ENCODE peak calls at places on chromosomes 2 and 18, in seven cellular contexts. One of them, this sample, is unnamed.

GRCh38 chr2:1793868-1794445 is 49.6 kb upstream of the PXDN start:
- DNase-seq in NCI-H524: no peak
- DNase-seq in activated T-cell treated with anti-CD3 and anti-CD28 coated beads, Interleukin-2, amount 50 U/mL, for 24 hours: no peak
- DNase-seq in dermis blood vessel endothelial cell: no peak
- DNase-seq in NCI-H69: no peak
- DNase-seq in upper lobe of right lung: no peak
- DNase-seq in CMK: no peak
- DNase-seq in this sample: no peak

GRCh38 chr18:30150466-30151019 is 892.0 kb downstream of the DSC3 start:
- DNase-seq in NCI-H524: no peak
- DNase-seq in activated T-cell treated with anti-CD3 and anti-CD28 coated beads, Interleukin-2, amount 50 U/mL, for 24 hours: no peak
- DNase-seq in dermis blood vessel endothelial cell: no peak
- DNase-seq in NCI-H69: no peak
- DNase-seq in upper lobe of right lung: no peak
- DNase-seq in CMK: no peak
- DNase-seq in this sample: no peak

GRCh38 chr2:128169497-128169896 is 78.5 kb downstream of the UGGT1 start:
- DNase-seq in NCI-H524: no peak
- DNase-seq in activated T-cell treated with anti-CD3 and anti-CD28 coated beads, Interleukin-2, amount 50 U/mL, for 24 hours: no peak
- DNase-seq in dermis blood vessel endothelial cell: peak
- DNase-seq in NCI-H69: no peak
- DNase-seq in upper lobe of right lung: no peak
- DNase-seq in CMK: no peak
- DNase-seq in this sample: peak

GRCh38 chr18:46759885-46760284 is 3.0 kb upstream of the ST8SIA5 start:
- DNase-seq in NCI-H524: peak
- DNase-seq in activated T-cell treated with anti-CD3 and anti-CD28 coated beads, Interleukin-2, amount 50 U/mL, for 24 hours: no peak
- DNase-seq in dermis blood vessel endothelial cell: no peak
- DNase-seq in NCI-H69: peak
- DNase-seq in upper lobe of right lung: no peak
- DNase-seq in CMK: no peak
- DNase-seq in this sample: no peak

GRCh38 chr2:96773922-96774321 is 13.2 kb downstream of the CNNM4 start:
- DNase-seq in NCI-H524: no peak
- DNase-seq in activated T-cell treated with anti-CD3 and anti-CD28 coated beads, Interleukin-2, amount 50 U/mL, for 24 hours: peak
- DNase-seq in dermis blood vessel endothelial cell: no peak
- DNase-seq in NCI-H69: peak
- DNase-seq in upper lobe of right lung: no peak
- DNase-seq in CMK: no peak
- DNase-seq in this sample: no peak

GRCh38 chr2:44936715-44937687 is 4.5 kb upstream of the SIX3 start:
- DNase-seq in NCI-H524: no peak
- DNase-seq in activated T-cell treated with anti-CD3 and anti-CD28 coated beads, Interleukin-2, amount 50 U/mL, for 24 hours: no peak
- DNase-seq in dermis blood vessel endothelial cell: no peak
- DNase-seq in NCI-H69: peak
- DNase-seq in upper lobe of right lung: no peak
- DNase-seq in CMK: no peak
- DNase-seq in this sample: no peak

GRCh38 chr2:231332388-231332787 is 63.1 kb upstream of the B3GNT7 start:
- DNase-seq in NCI-H524: no peak
- DNase-seq in activated T-cell treated with anti-CD3 and anti-CD28 coated beads, Interleukin-2, amount 50 U/mL, for 24 hours: no peak
- DNase-seq in dermis blood vessel endothelial cell: peak
- DNase-seq in NCI-H69: no peak
- DNase-seq in upper lobe of right lung: no peak
- DNase-seq in CMK: no peak
- DNase-seq in this sample: no peak

GRCh38 chr2:212863185-212863588 is 288.2 kb downstream of the IKZF2 start:
- DNase-seq in NCI-H524: peak
- DNase-seq in activated T-cell treated with anti-CD3 and anti-CD28 coated beads, Interleukin-2, amount 50 U/mL, for 24 hours: peak
- DNase-seq in dermis blood vessel endothelial cell: peak
- DNase-seq in NCI-H69: peak
- DNase-seq in upper lobe of right lung: peak
- DNase-seq in CMK: peak
- DNase-seq in this sample: peak

GRCh38 chr2:674319-674985 is 2.8 kb downstream of the TMEM18 start:
- DNase-seq in NCI-H524: no peak
- DNase-seq in activated T-cell treated with anti-CD3 and anti-CD28 coated beads, Interleukin-2, amount 50 U/mL, for 24 hours: no peak
- DNase-seq in dermis blood vessel endothelial cell: no peak
- DNase-seq in NCI-H69: no peak
- DNase-seq in upper lobe of right lung: no peak
- DNase-seq in CMK: no peak
- DNase-seq in this sample: no peak

GRCh38 chr2:121080013-121080772 is 204.8 kb downstream of the TFCP2L1 start:
- DNase-seq in NCI-H524: peak
- DNase-seq in activated T-cell treated with anti-CD3 and anti-CD28 coated beads, Interleukin-2, amount 50 U/mL, for 24 hours: peak
- DNase-seq in dermis blood vessel endothelial cell: peak
- DNase-seq in NCI-H69: peak
- DNase-seq in upper lobe of right lung: no peak
- DNase-seq in CMK: no peak
- DNase-seq in this sample: peak

GRCh38 chr2:198127627-198128026 is 323.2 kb downstream of the PLCL1 start:
- DNase-seq in NCI-H524: peak
- DNase-seq in activated T-cell treated with anti-CD3 and anti-CD28 coated beads, Interleukin-2, amount 50 U/mL, for 24 hours: peak
- DNase-seq in dermis blood vessel endothelial cell: peak
- DNase-seq in NCI-H69: peak
- DNase-seq in upper lobe of right lung: no peak
- DNase-seq in CMK: peak
- DNase-seq in this sample: peak

GRCh38 chr2:165891943-165892342 is 61.6 kb downstream of the TTC21B start:
- DNase-seq in NCI-H524: no peak
- DNase-seq in activated T-cell treated with anti-CD3 and anti-CD28 coated beads, Interleukin-2, amount 50 U/mL, for 24 hours: no peak
- DNase-seq in dermis blood vessel endothelial cell: no peak
- DNase-seq in NCI-H69: no peak
- DNase-seq in upper lobe of right lung: no peak
- DNase-seq in CMK: no peak
- DNase-seq in this sample: no peak

GRCh38 chr2:8595821-8596600 is 85.8 kb upstream of the ID2 start:
- DNase-seq in NCI-H524: no peak
- DNase-seq in activated T-cell treated with anti-CD3 and anti-CD28 coated beads, Interleukin-2, amount 50 U/mL, for 24 hours: no peak
- DNase-seq in dermis blood vessel endothelial cell: no peak
- DNase-seq in NCI-H69: no peak
- DNase-seq in upper lobe of right lung: peak
- DNase-seq in CMK: no peak
- DNase-seq in this sample: no peak

GRCh38 chr2:167925775-167926174 is 321.6 kb downstream of the STK39 start:
- DNase-seq in NCI-H524: no peak
- DNase-seq in activated T-cell treated with anti-CD3 and anti-CD28 coated beads, Interleukin-2, amount 50 U/mL, for 24 hours: no peak
- DNase-seq in dermis blood vessel endothelial cell: no peak
- DNase-seq in NCI-H69: peak
- DNase-seq in upper lobe of right lung: no peak
- DNase-seq in CMK: no peak
- DNase-seq in this sample: no peak

GRCh38 chr2:10668402-10669012 is 21.3 kb downstream of the NOL10 start:
- DNase-seq in NCI-H524: peak
- DNase-seq in activated T-cell treated with anti-CD3 and anti-CD28 coated beads, Interleukin-2, amount 50 U/mL, for 24 hours: no peak
- DNase-seq in dermis blood vessel endothelial cell: peak
- DNase-seq in NCI-H69: peak
- DNase-seq in upper lobe of right lung: no peak
- DNase-seq in CMK: peak
- DNase-seq in this sample: peak

GRCh38 chr2:213317929-213318328 is 33.7 kb downstream of the SPAG16 start:
- DNase-seq in NCI-H524: no peak
- DNase-seq in activated T-cell treated with anti-CD3 and anti-CD28 coated beads, Interleukin-2, amount 50 U/mL, for 24 hours: no peak
- DNase-seq in dermis blood vessel endothelial cell: no peak
- DNase-seq in NCI-H69: no peak
- DNase-seq in upper lobe of right lung: no peak
- DNase-seq in CMK: no peak
- DNase-seq in this sample: no peak

GRCh38 chr2:207236156-207236935 is 70.6 kb upstream of the KLF7 start:
- DNase-seq in NCI-H524: no peak
- DNase-seq in activated T-cell treated with anti-CD3 and anti-CD28 coated beads, Interleukin-2, amount 50 U/mL, for 24 hours: no peak
- DNase-seq in dermis blood vessel endothelial cell: peak
- DNase-seq in NCI-H69: no peak
- DNase-seq in upper lobe of right lung: no peak
- DNase-seq in CMK: no peak
- DNase-seq in this sample: peak

GRCh38 chr2:41930807-41931566 is 116.8 kb upstream of the PKDCC start:
- DNase-seq in NCI-H524: no peak
- DNase-seq in activated T-cell treated with anti-CD3 and anti-CD28 coated beads, Interleukin-2, amount 50 U/mL, for 24 hours: no peak
- DNase-seq in dermis blood vessel endothelial cell: no peak
- DNase-seq in NCI-H69: peak
- DNase-seq in upper lobe of right lung: no peak
- DNase-seq in CMK: no peak
- DNase-seq in this sample: no peak

GRCh38 chr2:43184339-43184895 is 42.0 kb downstream of the ZFP36L2 start:
- DNase-seq in NCI-H524: no peak
- DNase-seq in activated T-cell treated with anti-CD3 and anti-CD28 coated beads, Interleukin-2, amount 50 U/mL, for 24 hours: peak
- DNase-seq in dermis blood vessel endothelial cell: peak
- DNase-seq in NCI-H69: no peak
- DNase-seq in upper lobe of right lung: no peak
- DNase-seq in CMK: no peak
- DNase-seq in this sample: no peak

GRCh38 chr2:165969227-165969626 is 15.7 kb upstream of the TTC21B start:
- DNase-seq in NCI-H524: peak
- DNase-seq in activated T-cell treated with anti-CD3 and anti-CD28 coated beads, Interleukin-2, amount 50 U/mL, for 24 hours: no peak
- DNase-seq in dermis blood vessel endothelial cell: peak
- DNase-seq in NCI-H69: peak
- DNase-seq in upper lobe of right lung: no peak
- DNase-seq in CMK: no peak
- DNase-seq in this sample: no peak

GRCh38 chr2:19140463-19141208 is 217.8 kb downstream of the OSR1 start:
- DNase-seq in NCI-H524: no peak
- DNase-seq in activated T-cell treated with anti-CD3 and anti-CD28 coated beads, Interleukin-2, amount 50 U/mL, for 24 hours: no peak
- DNase-seq in dermis blood vessel endothelial cell: peak
- DNase-seq in NCI-H69: no peak
- DNase-seq in upper lobe of right lung: no peak
- DNase-seq in CMK: no peak
- DNase-seq in this sample: no peak

GRCh38 chr2:9004338-9005204 is 1.1 kb upstream of the MBOAT2 start:
- DNase-seq in NCI-H524: peak
- DNase-seq in activated T-cell treated with anti-CD3 and anti-CD28 coated beads, Interleukin-2, amount 50 U/mL, for 24 hours: no peak
- DNase-seq in dermis blood vessel endothelial cell: peak
- DNase-seq in NCI-H69: no peak
- DNase-seq in upper lobe of right lung: no peak
- DNase-seq in CMK: no peak
- DNase-seq in this sample: no peak

GRCh38 chr18:30828700-30829099 is 213.8 kb downstream of the DSC3 start:
- DNase-seq in NCI-H524: no peak
- DNase-seq in activated T-cell treated with anti-CD3 and anti-CD28 coated beads, Interleukin-2, amount 50 U/mL, for 24 hours: no peak
- DNase-seq in dermis blood vessel endothelial cell: no peak
- DNase-seq in NCI-H69: no peak
- DNase-seq in upper lobe of right lung: no peak
- DNase-seq in CMK: no peak
- DNase-seq in this sample: no peak

GRCh38 chr2:32632089-32632488 is 4.2 kb downstream of the TTC27 start:
- DNase-seq in NCI-H524: no peak
- DNase-seq in activated T-cell treated with anti-CD3 and anti-CD28 coated beads, Interleukin-2, amount 50 U/mL, for 24 hours: no peak
- DNase-seq in dermis blood vessel endothelial cell: peak
- DNase-seq in NCI-H69: no peak
- DNase-seq in upper lobe of right lung: no peak
- DNase-seq in CMK: no peak
- DNase-seq in this sample: peak

GRCh38 chr2:234548720-234549420 is 52.0 kb upstream of the ARL4C start:
- DNase-seq in NCI-H524: peak
- DNase-seq in activated T-cell treated with anti-CD3 and anti-CD28 coated beads, Interleukin-2, amount 50 U/mL, for 24 hours: no peak
- DNase-seq in dermis blood vessel endothelial cell: no peak
- DNase-seq in NCI-H69: peak
- DNase-seq in upper lobe of right lung: no peak
- DNase-seq in CMK: no peak
- DNase-seq in this sample: no peak

GRCh38 chr18:58128286-58129018 is 84.4 kb downstream of the NEDD4L start:
- DNase-seq in NCI-H524: no peak
- DNase-seq in activated T-cell treated with anti-CD3 and anti-CD28 coated beads, Interleukin-2, amount 50 U/mL, for 24 hours: no peak
- DNase-seq in dermis blood vessel endothelial cell: no peak
- DNase-seq in NCI-H69: no peak
- DNase-seq in upper lobe of right lung: no peak
- DNase-seq in CMK: no peak
- DNase-seq in this sample: no peak

This sample was measured in dermis microvascular lymphatic vessel endothelial cell.